ENCODE peak calls at places on chromosome 13, in nine cellular contexts. P is NCI-H2171; H is stimulated activated naive B cell treated with anti-CD40 and anti-IgM and Interleukin-4, amounts not matched to agents 10 μg/mL and 1 μg/mL and 100 μg/mL, for 72 hours; F is right cardiac atrium; O is mucosa of gallbladder; A is NCI-H1436 treated with DMSO at 0.1 percent for 48 hours; C is activated T-helper 1 cell treated with anti-CD3 and anti-CD28 coated beads, Interleukin-12 subunit alpha, Interleukin-12 subunit beta, Interleukin-2, Interleukin-4 antibody, amounts not matched to agents 30 ng/mL and 10 ng/mL and 1 ng/mL, durations not matched to agents 14 hours and 24 hours and 36 hours; D is iPS DF 6.9; N is fibroblast of lung. U is an unnamed sample.

GRCh38 chr13:54950546-54950945 is 1921.9 kb downstream of the OLFM4 start:
- DNase-seq in P (no peak), H (no peak), D (no peak), N (no peak), F (no peak), A (no peak), C (no peak), O (no peak), U (no peak)

GRCh38 chr13:41900918-41901317 is 60.0 kb downstream of the VWA8 start:
- DNase-seq in F (no peak), A (no peak), C (no peak), D (no peak), O (no peak), P (no peak), N (no peak), H (no peak), U (no peak)

GRCh38 chr13:72109863-72110262 is 242.9 kb upstream of the DACH1 start:
- DNase-seq in C (no peak), F (no peak), A (no peak), H (no peak), N (peak), P (no peak), O (no peak), D (no peak), U (no peak)

GRCh38 chr13:51966186-51966585 is 45.1 kb downstream of the ATP7B start:
- DNase-seq in H (no peak), D (no peak), C (no peak), A (no peak), O (no peak), F (no peak), N (no peak), P (no peak), U (no peak)

GRCh38 chr13:73874460-73874859 is 259.7 kb downstream of the KLF12 start:
- DNase-seq in H (no peak), O (no peak), P (peak), A (no peak), C (no peak), D (no peak), F (no peak), N (no peak), U (no peak)

GRCh38 chr13:31543190-31543589 is 196.1 kb upstream of the RXFP2 start:
- DNase-seq in D (no peak), O (no peak), P (no peak), A (no peak), C (no peak), N (no peak), F (no peak), H (no peak), U (no peak)

GRCh38 chr13:107373551-107373950 is 805.6 kb upstream of the ARGLU1 start:
- DNase-seq in F (no peak), A (peak), O (no peak), H (no peak), D (peak), N (peak), C (no peak), P (no peak), U (no peak)

GRCh38 chr13:20848203-20848602 is 54.3 kb downstream of the XPO4 start:
- DNase-seq in O (no peak), D (no peak), A (no peak), F (no peak), C (no peak), P (no peak), H (no peak), N (no peak), U (no peak)

GRCh38 chr13:99944606-99945005 is 27.0 kb downstream of the ZIC5 start:
- DNase-seq in D (no peak), C (no peak), O (no peak), F (no peak), N (no peak), P (no peak), H (no peak), A (no peak), U (no peak)

GRCh38 chr13:44373601-44374347 is at the start of gene SERP2:
- DNase-seq in P (peak), A (no peak), H (no peak), N (peak), F (peak), C (no peak), D (no peak), O (no peak), U (no peak)

GRCh38 chr13:112776971-112777370 is 87.1 kb downstream of the ATP11A start:
- DNase-seq in H (no peak), O (no peak), F (no peak), N (no peak), D (no peak), C (no peak), A (no peak), P (no peak), U (no peak)

GRCh38 chr13:50152224-50152623 is 137.0 kb downstream of the KCNRG start:
- DNase-seq in H (no peak), P (no peak), D (no peak), C (no peak), O (no peak), F (no peak), N (peak), A (no peak), U (no peak)

GRCh38 chr13:51457086-51457485 is 4.2 kb upstream of the INTS6 start:
- DNase-seq in N (no peak), C (no peak), H (no peak), O (no peak), D (no peak), P (no peak), F (peak), A (no peak), U (no peak)

GRCh38 chr13:46179576-46180368 is 2.2 kb downstream of the LCP1 start:
- DNase-seq in H (peak), F (peak), O (peak), D (no peak), C (peak), N (no peak), P (no peak), A (no peak), U (no peak)

GRCh38 chr13:106212436-106213010 is 322.9 kb downstream of the EFNB2 start:
- DNase-seq in A (no peak), F (no peak), N (no peak), O (no peak), D (no peak), P (no peak), H (no peak), C (no peak), U (no peak)

GRCh38 chr13:36981156-36981743 is 17.9 kb downstream of the ALG5 start:
- DNase-seq in D (no peak), O (no peak), A (peak), N (peak), F (no peak), C (no peak), H (no peak), P (no peak), U (no peak)

GRCh38 chr13:95411641-95412040 is 110.4 kb upstream of the ABCC4 start:
- DNase-seq in P (no peak), C (no peak), F (no peak), H (no peak), O (no peak), A (no peak), N (peak), D (no peak), U (no peak)

GRCh38 chr13:28336193-28336657 is 158.7 kb downstream of the FLT1 start:
- DNase-seq in N (peak), P (no peak), F (peak), D (no peak), A (no peak), O (no peak), C (no peak), H (no peak), U (no peak)

GRCh38 chr13:76647550-76647949 is 238.7 kb downstream of the KCTD12 start:
- DNase-seq in D (no peak), C (no peak), A (no peak), F (no peak), O (no peak), N (peak), P (no peak), H (no peak), U (no peak)

GRCh38 chr13:23796546-23796945 is 92.7 kb downstream of the MIPEP start:
- DNase-seq in F (no peak), A (no peak), C (no peak), O (no peak), P (peak), H (no peak), N (peak), D (no peak), U (no peak)

GRCh38 chr13:48817166-48817802 is 158.4 kb upstream of the FNDC3A start:
- DNase-seq in C (no peak), F (no peak), N (no peak), O (no peak), A (no peak), H (no peak), P (no peak), D (no peak), U (no peak)

GRCh38 chr13:105048685-105049084 is 1486.8 kb downstream of the EFNB2 start:
- DNase-seq in P (peak), A (no peak), N (no peak), D (no peak), H (no peak), C (no peak), O (no peak), F (no peak), U (no peak)

GRCh38 chr13:113967206-113967720 is 6.6 kb downstream of the C13orf46 start:
- DNase-seq in D (no peak), H (no peak), F (peak), C (no peak), A (no peak), N (no peak), P (no peak), O (no peak), U (no peak)

GRCh38 chr13:114004416-114005205 is 30.7 kb upstream of the C13orf46 start:
- DNase-seq in H (no peak), F (peak), N (peak), D (no peak), P (no peak), O (no peak), C (no peak), A (no peak), U (no peak)

GRCh38 chr13:39531646-39532045 is 71.3 kb downstream of the LHFPL6 start:
- DNase-seq in H (no peak), D (no peak), P (no peak), A (no peak), N (peak), O (no peak), F (no peak), C (no peak), U (no peak)

GRCh38 chr13:31927219-31927653 is 104.3 kb upstream of the FRY start:
- DNase-seq in D (no peak), H (no peak), C (no peak), F (no peak), A (no peak), P (no peak), N (no peak), O (peak), U (no peak)

GRCh38 chr13:87311165-87311564 is 360.0 kb upstream of the SLITRK5 start:
- DNase-seq in C (no peak), H (no peak), F (no peak), N (no peak), D (no peak), O (no peak), P (no peak), A (no peak), U (no peak)

GRCh38 chr13:74825170-74825948 is 656.6 kb downstream of the TBC1D4 start:
- DNase-seq in H (no peak), D (no peak), P (no peak), C (no peak), O (no peak), F (no peak), A (no peak), N (peak), U (no peak)

GRCh38 chr13:26236306-26236705 is 14.2 kb upstream of the RNF6 start:
- DNase-seq in F (no peak), N (peak), H (no peak), C (no peak), P (no peak), A (no peak), O (no peak), D (no peak), U (no peak)

GRCh38 chr13:49287995-49288394 is 40.3 kb downstream of the CDADC1 start:
- DNase-seq in D (no peak), O (no peak), P (no peak), H (no peak), C (no peak), F (no peak), N (no peak), A (no peak), U (no peak)